ENCODE peak calls at places on chromosomes 5 and 9, in six cellular contexts. O is left ventricle myocardium superior, J is glomerular endothelial cell, P is Caki2, M is dermis blood vessel endothelial cell, Y is D341Med. F is an unnamed sample.

GRCh38 chr5:142767178-142767577 is 3.0 kb upstream of the ARHGAP26 start:
- DNase-seq in M (no peak), P (no peak), Y (no peak), O (no peak), J (no peak), F (no peak)

GRCh38 chr9:121071356-121071755 is 3.4 kb upstream of the CNTRL start:
- DNase-seq in J (no peak), M (no peak), Y (no peak), O (no peak), P (no peak), F (no peak)

GRCh38 chr5:76688836-76689235 is 27.1 kb upstream of the F2R start:
- DNase-seq in Y (no peak), P (peak; percentile 57), M (no peak), O (no peak), J (no peak), F (no peak)

GRCh38 chr9:88997646-88998045 is 6.4 kb downstream of the S1PR3 start:
- DNase-seq in J (no peak), Y (no peak), M (no peak), O (no peak), P (no peak), F (no peak)

GRCh38 chr5:141958113-141958512 is at the start of gene PCDH12:
- DNase-seq in M (peak; percentile 93), O (peak; percentile 73), J (peak; percentile 66), Y (no peak), P (no peak), F (no peak)

GRCh38 chr9:110626109-110626829 is 42.3 kb upstream of the MUSK start:
- DNase-seq in Y (no peak), O (no peak), J (no peak), P (peak; percentile 36), M (peak; percentile 1), F (no peak)

GRCh38 chr9:10242255-10242654 is 370.5 kb downstream of the PTPRD start:
- DNase-seq in J (no peak), M (no peak), Y (no peak), P (no peak), O (no peak), F (no peak)

GRCh38 chr5:16750445-16750844 is 133.6 kb upstream of the RETREG1 start:
- DNase-seq in Y (no peak), J (no peak), O (no peak), P (no peak), M (no peak), F (peak; percentile 72)

GRCh38 chr5:145118109-145118508 is 717.0 kb downstream of the PRELID2 start:
- DNase-seq in P (no peak), M (no peak), Y (no peak), O (no peak), J (no peak), F (no peak)

GRCh38 chr5:172405226-172405625 is 49.1 kb downstream of the SH3PXD2B start:
- DNase-seq in J (no peak), M (no peak), Y (peak; percentile 72), O (no peak), P (no peak), F (peak; percentile 21)

GRCh38 chr9:91943876-91944470 is 6.1 kb downstream of the ROR2 start:
- DNase-seq in P (no peak), J (no peak), O (no peak), M (no peak), Y (no peak), F (no peak)

GRCh38 chr5:102802704-102803458 is 47.8 kb downstream of the PAM start:
- DNase-seq in P (no peak), O (no peak), M (no peak), Y (no peak), J (no peak), F (no peak)

F was measured in HAP-1.